ENCODE peak calls at places on chromosomes 6 and 20, in eight cellular contexts. F is fibroblast of lung, G is breast epithelium, P is astrocyte, Q is endothelial cell of umbilical vein, Z is OCI-LY7, R is kidney epithelial cell, A is heart right ventricle. D is an unnamed sample.

GRCh38 chr20:50578778-50579165 is 68.6 kb downstream of the PTPN1 start:
- DNase-seq in F (no peak), G (no peak), P (no peak), Q (no peak), Z (no peak), R (no peak), A (no peak), D (no peak)

GRCh38 chr6:4936681-4937041 is 67.2 kb downstream of the RPP40 start:
- DNase-seq in F (peak; percentile 83), G (no peak), P (peak; percentile 61), Q (peak; percentile 67), Z (peak; percentile 71), R (no peak), A (no peak), D (peak; percentile 79)

GRCh38 chr20:51985753-51986152 is 183.4 kb upstream of the SALL4 start:
- DNase-seq in F (no peak), G (no peak), P (no peak), Q (no peak), Z (no peak), R (no peak), A (no peak), D (no peak)

GRCh38 chr6:30781697-30782424 is 37.5 kb upstream of the IER3 start:
- DNase-seq in F (peak; percentile 99), G (peak; percentile 94), P (peak; percentile 99), Q (peak; percentile 86), Z (no peak), R (peak; percentile 94), A (peak; percentile 93), D (peak; percentile 100)

GRCh38 chr6:150152891-150153876 is 10.3 kb downstream of the PPP1R14C start:
- DNase-seq in F (no peak), G (no peak), P (peak; percentile 54), Q (no peak), Z (no peak), R (no peak), A (no peak), D (peak; percentile 26)

GRCh38 chr20:21534453-21534852 is 20.6 kb upstream of the NKX2-2 start:
- DNase-seq in F (no peak), G (no peak), P (no peak), Q (no peak), Z (peak; percentile 55), R (no peak), A (no peak), D (no peak)

GRCh38 chr6:108263371-108263770 is 2.5 kb upstream of the SNX3 start:
- DNase-seq in F (no peak), G (no peak), P (no peak), Q (no peak), Z (no peak), R (no peak), A (no peak), D (no peak)

GRCh38 chr6:109260126-109260525 is 122.1 kb downstream of the CD164 start:
- DNase-seq in F (peak; percentile 14), G (no peak), P (peak; percentile 56), Q (no peak), Z (no peak), R (peak; percentile 18), A (no peak), D (no peak)

GRCh38 chr6:106525885-106526280 is 103.4 kb downstream of the RTN4IP1 start:
- DNase-seq in F (no peak), G (no peak), P (no peak), Q (no peak), Z (peak; percentile 30), R (no peak), A (no peak), D (no peak)

GRCh38 chr20:7770046-7770445 is 170.2 kb downstream of the HAO1 start:
- DNase-seq in F (no peak), G (no peak), P (no peak), Q (peak; percentile 12), Z (peak; percentile 62), R (no peak), A (no peak), D (no peak)

GRCh38 chr6:12069891-12070529 is 57.9 kb downstream of the HIVEP1 start:
- DNase-seq in F (no peak), G (no peak), P (no peak), Q (no peak), Z (no peak), R (no peak), A (no peak), D (no peak)

GRCh38 chr6:148446681-148447080 is 104.0 kb downstream of the SASH1 start:
- DNase-seq in F (no peak), G (no peak), P (no peak), Q (no peak), Z (no peak), R (no peak), A (no peak), D (no peak)

GRCh38 chr6:113645986-113646385 is 211.2 kb upstream of the MARCKS start:
- DNase-seq in F (no peak), G (no peak), P (no peak), Q (no peak), Z (no peak), R (no peak), A (no peak), D (no peak)

GRCh38 chr6:113646701-113647100 is 210.4 kb upstream of the MARCKS start:
- DNase-seq in F (no peak), G (no peak), P (no peak), Q (no peak), Z (no peak), R (no peak), A (no peak), D (no peak)

GRCh38 chr6:113644861-113645575 is 212.1 kb upstream of the MARCKS start:
- DNase-seq in F (peak; percentile 89), G (no peak), P (peak; percentile 99), Q (no peak), Z (no peak), R (peak; percentile 88), A (no peak), D (peak; percentile 97)

GRCh38 chr6:113647158-113647889 is 209.8 kb upstream of the MARCKS start:
- DNase-seq in F (no peak), G (no peak), P (no peak), Q (no peak), Z (peak; percentile 65), R (no peak), A (no peak), D (no peak)

GRCh38 chr6:113645576-113645970 is 211.6 kb upstream of the MARCKS start:
- DNase-seq in F (peak; percentile 41), G (peak; percentile 44), P (peak; percentile 99), Q (no peak), Z (no peak), R (peak; percentile 86), A (no peak), D (peak; percentile 74)
- H3K4me3 ChIP-seq in F (no peak overlapping the region), G (no peak overlapping the region), P (no peak overlapping the region), Q (no peak overlapping the region), Z (no peak overlapping the region), R (no peak overlapping the region), A (no peak overlapping the region), D (no peak overlapping the region)

DNA sequence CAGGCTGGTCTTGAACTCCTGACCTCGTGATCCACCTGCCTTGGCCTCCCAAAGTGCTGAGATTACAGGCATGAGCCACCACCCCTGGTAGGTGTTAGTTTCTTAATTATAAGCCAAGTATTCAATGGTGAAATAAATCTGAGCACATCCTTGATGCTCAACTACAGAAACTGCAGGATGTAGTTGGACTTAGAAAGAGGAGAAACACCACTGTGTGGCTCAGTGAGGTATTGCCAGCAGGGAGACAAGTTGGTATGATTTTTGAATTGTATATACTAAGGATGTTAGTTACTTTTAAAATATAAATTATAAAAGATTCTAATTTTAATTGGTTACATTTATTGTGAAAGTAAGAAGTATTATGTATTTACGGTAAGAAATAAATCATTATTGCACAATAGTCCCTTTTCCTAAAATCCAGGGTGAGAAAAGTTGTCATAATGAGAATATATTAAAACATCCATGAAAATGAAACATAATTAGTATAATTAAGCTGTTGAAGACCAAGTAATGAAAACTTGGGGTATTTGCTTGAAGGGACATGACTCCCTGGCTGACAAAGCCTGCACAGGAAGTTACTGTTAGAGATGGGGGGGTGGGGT is 17.6 kb downstream of the SLC18B1 start:
- DNase-seq in F (peak; percentile 64), G (no peak), P (no peak), Q (no peak), Z (peak; percentile 54), R (no peak), A (no peak), D (peak; percentile 56)
- TF ChIP-seq CTCF in F (peak; percentile 66), G (peak; percentile 18), P (peak; percentile 30), Q (no peak), Z (peak; percentile 70), R (peak; percentile 41), A (peak; percentile 31), D (peak; percentile 45)

DNA sequence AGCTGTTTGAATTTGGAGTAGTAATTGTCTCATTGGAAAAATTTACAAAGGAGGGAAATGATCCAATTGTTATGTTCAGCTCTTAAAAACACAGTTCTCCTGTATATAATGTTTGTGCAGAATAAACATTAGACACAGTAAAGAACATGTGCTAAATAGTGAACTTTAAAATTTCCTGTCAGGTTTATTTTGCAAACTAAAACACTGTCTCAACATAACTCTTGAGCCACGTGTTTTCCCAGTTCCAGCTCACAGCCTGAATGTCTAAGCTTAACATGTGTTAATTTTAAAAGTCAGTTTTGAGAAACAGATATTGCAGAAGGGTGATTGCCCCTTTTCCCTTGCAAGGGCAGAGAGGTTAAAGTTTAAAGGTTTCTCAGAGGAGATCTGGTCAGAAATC is 20.6 kb downstream of the EPHA7 start:
- DNase-seq in F (no peak), G (no peak), P (no peak), Q (no peak), Z (no peak), R (no peak), A (no peak), D (no peak)
- H3K4me3 ChIP-seq in F (no peak overlapping the region), G (no peak overlapping the region), P (no peak overlapping the region), Q (no peak overlapping the region), Z (no peak overlapping the region), R (no peak overlapping the region), A (no peak overlapping the region), D (no peak overlapping the region)

GRCh38 chr6:83518946-83519489 is 6.7 kb downstream of the PRSS35 start:
- DNase-seq in F (peak; percentile 53), G (no peak), P (peak; percentile 27), Q (peak; percentile 9), Z (no peak), R (no peak), A (no peak), D (peak; percentile 29)

GRCh38 chr6:83511901-83512681 is at the start of gene PRSS35:
- DNase-seq in F (peak; percentile 60), G (no peak), P (peak; percentile 27), Q (peak; percentile 53), Z (no peak), R (no peak), A (peak; percentile 56), D (peak; percentile 59)

GRCh38 chr6:83517500-83517899 is 5.2 kb downstream of the PRSS35 start:
- DNase-seq in F (no peak), G (no peak), P (no peak), Q (no peak), Z (no peak), R (no peak), A (no peak), D (no peak)

GRCh38 chr6:83509416-83509815 is 2.9 kb upstream of the PRSS35 start:
- DNase-seq in F (no peak), G (no peak), P (peak; percentile 16), Q (no peak), Z (no peak), R (no peak), A (no peak), D (peak; percentile 12)

DNA sequence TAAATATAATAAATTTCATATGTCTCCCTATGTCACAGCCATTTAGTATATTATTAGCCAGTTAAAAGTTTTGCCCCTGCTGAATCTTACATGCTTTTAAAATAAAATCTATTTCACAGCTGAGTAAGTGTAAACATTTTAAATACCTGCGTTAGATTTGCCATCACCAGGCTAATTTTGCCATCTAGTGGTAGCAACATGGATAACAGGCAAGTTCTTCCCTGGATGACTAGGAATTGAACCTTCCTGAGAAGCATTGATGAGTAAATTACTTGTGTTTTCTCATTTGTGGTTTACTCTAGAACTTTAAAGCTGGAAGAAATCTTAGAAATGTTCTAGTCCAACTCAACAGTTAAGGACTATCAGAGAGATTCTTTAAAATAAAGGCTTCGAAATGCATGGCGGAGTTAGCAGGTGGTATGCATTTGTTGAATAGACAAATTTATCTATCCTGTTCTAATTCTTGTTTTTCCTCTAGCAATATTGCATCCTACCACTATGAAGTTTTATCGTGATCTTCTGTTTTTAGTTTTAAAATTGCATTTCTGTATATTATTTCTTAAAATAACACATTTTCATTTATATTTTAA is 2.6 kb downstream of the PRSS35 start:
- DNase-seq in F (peak; percentile 81), G (no peak), P (peak; percentile 33), Q (peak; percentile 75), Z (peak; percentile 50), R (no peak), A (no peak), D (peak; percentile 80)
- TF ChIP-seq CTCF in F (peak; percentile 94), G (peak; percentile 64), P (peak; percentile 94), Q (peak; percentile 61), Z (peak; percentile 91), R (peak; percentile 79), A (peak; percentile 84), D (peak; percentile 79)

D was measured in cardiac fibroblast.